ENCODE peak calls at places on chromosomes 3 and 15, in nine cellular contexts. M is GM19239; K is cardiac fibroblast; P is suprapubic skin; B is tibial nerve; J is amniotic stem cell; R is iris pigment epithelial cell; H is stimulated activated CD4-positive, alpha-beta T cell treated with anti-CD3 and anti-CD28 coated beads, Interleukin-15, amount 100 ng/mL, for 48 hours; A is AG08395. T is an unnamed sample.

GRCh38 chr15:84570164-84570692 is 30.6 kb upstream of the ZSCAN2 start:
- DNase-seq in H (no peak), J (no peak), P (peak; percentile 86), M (peak; percentile 15), B (peak; percentile 38), A (peak; percentile 41), K (peak; percentile 45), R (peak; percentile 28), T (no peak)

GRCh38 chr3:194253270-194253669 is 97.9 kb downstream of the CPN2 start:
- DNase-seq in R (no peak), H (no peak), K (no peak), A (no peak), B (no peak), J (no peak), M (no peak), P (no peak), T (no peak)

GRCh38 chr3:177746259-177747021 is 549.2 kb upstream of the TBL1XR1 start:
- DNase-seq in K (no peak), B (no peak), R (peak; percentile 71), P (no peak), A (no peak), M (no peak), J (peak; percentile 30), H (no peak), T (no peak)

GRCh38 chr15:81888748-81889479 is 156.9 kb downstream of the MEX3B start:
- DNase-seq in R (peak; percentile 7), M (no peak), A (peak; percentile 47), B (no peak), J (peak; percentile 56), P (no peak), K (peak; percentile 35), H (no peak), T (no peak)

GRCh38 chr15:90780916-90781315 is 63.8 kb downstream of the BLM start:
- DNase-seq in P (no peak), J (no peak), H (no peak), B (no peak), A (no peak), R (no peak), K (no peak), M (no peak), T (no peak)

GRCh38 chr3:105606052-105606451 is 239.3 kb downstream of the ALCAM start:
- DNase-seq in J (peak; percentile 18), K (peak; percentile 66), M (no peak), P (no peak), B (no peak), A (peak; percentile 21), H (no peak), R (peak; percentile 78), T (no peak)

GRCh38 chr3:183310936-183311335 is 57.9 kb downstream of the B3GNT5 start:
- DNase-seq in A (no peak), H (no peak), R (no peak), P (no peak), K (no peak), B (no peak), M (no peak), J (no peak), T (no peak)

GRCh38 chr3:124780767-124781485 is 50.7 kb downstream of the UMPS start:
- DNase-seq in B (peak; percentile 60), H (no peak), J (no peak), M (no peak), P (peak; percentile 87), A (peak; percentile 67), K (peak; percentile 65), R (peak; percentile 71), T (no peak)

GRCh38 chr3:194130807-194131589 is 5.0 kb upstream of the HES1 start:
- DNase-seq in B (no peak), K (no peak), H (no peak), P (no peak), J (no peak), A (no peak), R (peak; percentile 46), M (no peak), T (no peak)

GRCh38 chr3:68764554-68764953 is 167.8 kb downstream of the TAFA4 start:
- DNase-seq in B (no peak), K (no peak), J (no peak), M (no peak), P (no peak), A (no peak), R (no peak), H (no peak), T (no peak)

GRCh38 chr15:35505152-35505551 is 40.8 kb downstream of the DPH6 start:
- DNase-seq in P (no peak), M (no peak), K (no peak), B (no peak), J (no peak), A (no peak), R (peak; percentile 54), H (no peak), T (no peak)

GRCh38 chr3:106746286-106746685 is 631.0 kb upstream of the CCDC54 start:
- DNase-seq in M (no peak), J (no peak), R (no peak), A (no peak), K (no peak), B (no peak), P (no peak), H (no peak), T (no peak)

GRCh38 chr15:57698243-57698642 is 8.3 kb upstream of the POLR2M start:
- DNase-seq in J (no peak), P (no peak), H (no peak), B (no peak), K (no peak), R (no peak), A (no peak), M (no peak), T (no peak)

GRCh38 chr3:135887220-135887619 is 78.3 kb upstream of the PPP2R3A start:
- DNase-seq in B (no peak), J (no peak), R (peak; percentile 43), H (no peak), P (no peak), A (peak; percentile 70), M (no peak), K (peak; percentile 48), T (no peak)

GRCh38 chr15:66935688-66936087 is 129.7 kb upstream of the SMAD3 start:
- DNase-seq in M (no peak), K (no peak), B (no peak), P (peak; percentile 53), J (no peak), R (no peak), A (no peak), H (no peak), T (no peak)

GRCh38 chr3:127822166-127822835 is at the start of gene MGLL:
- DNase-seq in J (no peak), H (no peak), P (no peak), M (no peak), A (peak; percentile 54), R (peak; percentile 52), B (no peak), K (peak; percentile 53), T (no peak)

GRCh38 chr15:52463638-52464037 is 65.0 kb downstream of the MYO5A start:
- DNase-seq in J (no peak), P (no peak), H (no peak), K (peak; percentile 39), M (no peak), B (no peak), R (peak; percentile 36), A (no peak), T (no peak)

GRCh38 chr3:17070560-17070959 is 185.8 kb downstream of the PLCL2 start:
- DNase-seq in H (no peak), M (no peak), K (peak; percentile 27), B (no peak), A (peak; percentile 20), R (peak; percentile 62), J (no peak), P (no peak), T (no peak)

GRCh38 chr3:19149388-19149787 is 1.1 kb downstream of the KCNH8 start:
- DNase-seq in J (no peak), K (peak; percentile 38), A (peak; percentile 11), B (no peak), P (no peak), H (no peak), M (no peak), R (peak; percentile 28), T (no peak)

GRCh38 chr15:83571820-83572707 is 81.9 kb upstream of the ADAMTSL3 start:
- DNase-seq in R (peak; percentile 29), P (no peak), A (peak; percentile 51), H (no peak), J (no peak), M (no peak), K (peak; percentile 52), B (no peak), T (peak; percentile 22)

GRCh38 chr3:131110087-131110486 is 83.4 kb downstream of the NEK11 start:
- DNase-seq in M (no peak), R (peak; percentile 92), H (no peak), J (no peak), B (no peak), P (no peak), K (peak; percentile 82), A (peak; percentile 41), T (no peak)

GRCh38 chr3:130395916-130396315 is 50.4 kb downstream of the COL6A5 start:
- DNase-seq in H (no peak), P (no peak), J (no peak), R (peak; percentile 68), M (no peak), B (no peak), A (peak; percentile 16), K (peak; percentile 74), T (peak; percentile 29)

GRCh38 chr15:31275331-31276262 is 51.0 kb upstream of the KLF13 start:
- DNase-seq in K (no peak), J (no peak), P (peak; percentile 77), A (no peak), M (no peak), B (no peak), H (no peak), R (no peak), T (no peak)

GRCh38 chr3:134300520-134300919 is 49.9 kb upstream of the RYK start:
- DNase-seq in J (no peak), K (no peak), M (no peak), B (no peak), P (no peak), H (no peak), A (no peak), R (no peak), T (no peak)

GRCh38 chr3:14452676-14453367 is 50.4 kb downstream of the SLC6A6 start:
- DNase-seq in K (peak; percentile 99), P (peak; percentile 94), A (peak; percentile 94), R (peak; percentile 96), J (peak; percentile 81), M (no peak), B (peak; percentile 79), H (no peak), T (no peak)

T was measured in iPS DF 6.9.